ENCODE peak calls at places on chromosome 18, in six cellular contexts. F, Q, B, K, Y and T are unnamed samples.

GRCh38 chr18:60599267-60599666 is 226.7 kb upstream of the MC4R start:
- DNase-seq in F (no peak), B (no peak), Y (no peak), Q (no peak), K (no peak), T (no peak)

GRCh38 chr18:58044370-58045264 is 591 bp downstream of the NEDD4L start:
- DNase-seq in B (peak), K (no peak), F (peak), Q (peak), Y (peak), T (peak)

GRCh38 chr18:10140928-10141327 is 227.1 kb downstream of the VAPA start:
- DNase-seq in Q (peak), B (no peak), K (no peak), Y (peak), F (peak), T (no peak)

GRCh38 chr18:32919799-32920198 is 147.0 kb upstream of the KLHL14 start:
- DNase-seq in Y (peak), F (peak), Q (peak), K (no peak), B (peak), T (peak)

GRCh38 chr18:67590571-67591141 is 74.1 kb upstream of the DSEL start:
- DNase-seq in Y (peak), K (no peak), Q (peak), B (no peak), F (peak), T (peak)

GRCh38 chr18:8754995-8755955 is 49.9 kb downstream of the MTCL1 start:
- DNase-seq in B (no peak), F (peak), Y (no peak), K (no peak), Q (peak), T (no peak)

GRCh38 chr18:60411715-60412114 is 39.1 kb upstream of the MC4R start:
- DNase-seq in B (peak), K (peak), Y (peak), F (no peak), Q (no peak), T (peak)

GRCh38 chr18:63970803-63971191 is 916 bp downstream of the SERPINB8 start:
- DNase-seq in F (peak), Q (peak), B (peak), K (no peak), Y (peak), T (peak)

GRCh38 chr18:61549411-61549810 is 216.2 kb downstream of the CDH20 start:
- DNase-seq in K (no peak), Q (no peak), B (no peak), F (no peak), Y (no peak), T (no peak)

GRCh38 chr18:80246656-80247402 is 485 bp downstream of the PARD6G start:
- DNase-seq in Q (peak), K (no peak), Y (peak), B (peak), F (peak), T (peak)

GRCh38 chr18:20971886-20972267 is 139.7 kb downstream of the ROCK1 start:
- DNase-seq in Y (peak), K (peak), Q (peak), B (peak), F (peak), T (peak)

GRCh38 chr18:10453885-10454772 is at the start of gene APCDD1:
- DNase-seq in Y (peak), B (peak), K (no peak), F (peak), Q (no peak), T (peak)

GRCh38 chr18:21315741-21316187 is 73.7 kb downstream of the GREB1L start:
- DNase-seq in F (no peak), Q (no peak), K (peak), Y (peak), B (peak), T (peak)

GRCh38 chr18:62672600-62672999 is 42.7 kb upstream of the PHLPP1 start:
- DNase-seq in F (no peak), K (no peak), Y (no peak), B (no peak), Q (peak), T (no peak)

GRCh38 chr18:23723121-23723520 is 33.9 kb downstream of the LAMA3 start:
- DNase-seq in Y (no peak), F (peak), B (no peak), Q (no peak), K (no peak), T (no peak)

GRCh38 chr18:60676807-60677206 is 304.2 kb upstream of the MC4R start:
- DNase-seq in Q (no peak), B (peak), K (no peak), Y (no peak), F (no peak), T (peak)

GRCh38 chr18:37012452-37012851 is 183.5 kb downstream of the KIAA1328 start:
- DNase-seq in K (no peak), F (no peak), B (no peak), Y (no peak), Q (no peak), T (no peak)

DNA sequence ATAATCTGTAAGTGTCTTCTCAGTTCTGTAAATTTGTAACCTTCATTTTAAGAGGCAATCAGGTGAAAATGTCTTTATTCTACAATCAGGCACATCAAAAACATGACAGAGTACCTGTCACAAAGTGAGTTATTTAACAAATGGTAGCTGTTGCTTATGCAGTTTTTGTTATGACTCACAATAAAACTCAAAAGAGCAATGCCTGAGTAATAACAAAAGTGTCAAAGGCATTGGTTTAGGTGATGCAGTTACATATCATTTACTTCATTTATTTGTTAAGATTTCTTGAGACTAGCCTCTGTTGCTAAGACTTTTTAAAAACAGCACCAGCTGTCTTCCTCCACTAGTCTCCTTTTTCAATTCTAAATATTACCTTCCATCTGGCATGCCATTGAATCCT is 177.8 kb downstream of the KIAA1328 start:
- DNase-seq in B (no peak), Q (no peak), K (no peak), Y (no peak), F (no peak), T (no peak)
- TF ChIP-seq EZH2phosphoT487 in B (no peak), Q (no peak), K (no peak), Y (no peak), F (no peak), T (no peak)

DNA sequence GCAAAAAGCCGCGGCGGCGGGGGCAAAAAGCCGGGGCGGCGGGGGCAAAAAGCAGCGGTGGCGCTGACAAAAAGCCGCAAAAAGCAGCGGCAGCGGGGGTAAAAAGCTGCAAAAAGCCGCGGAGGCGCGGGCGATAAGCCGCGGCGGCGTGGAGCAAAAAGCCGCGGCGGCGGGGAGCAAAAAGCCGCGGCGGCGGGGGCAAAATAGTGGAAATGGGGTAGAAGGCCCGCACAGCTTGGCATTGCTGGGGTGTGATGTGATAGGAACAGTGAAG is 450.1 kb downstream of the ANKRD30B start:
- DNase-seq in Y (no peak), Q (peak), K (no peak), B (no peak), F (peak), T (no peak)
- TF ChIP-seq EZH2 in Y (no peak), Q (peak), K (no peak), B (no peak), F (peak), T (no peak)

GRCh38 chr18:459801-460200 is 40.7 kb downstream of the COLEC12 start:
- DNase-seq in B (no peak), Y (no peak), Q (no peak), K (no peak), F (no peak), T (no peak)

GRCh38 chr18:457120-457519 is 43.4 kb downstream of the COLEC12 start:
- DNase-seq in K (no peak), Y (peak), B (peak), Q (no peak), F (peak), T (no peak)

GRCh38 chr18:456361-456821 is 44.1 kb downstream of the COLEC12 start:
- DNase-seq in K (no peak), Q (no peak), B (no peak), F (peak), Y (peak), T (no peak)

GRCh38 chr18:458016-458415 is 42.5 kb downstream of the COLEC12 start:
- DNase-seq in K (no peak), Q (no peak), F (no peak), B (no peak), Y (no peak), T (no peak)

DNA sequence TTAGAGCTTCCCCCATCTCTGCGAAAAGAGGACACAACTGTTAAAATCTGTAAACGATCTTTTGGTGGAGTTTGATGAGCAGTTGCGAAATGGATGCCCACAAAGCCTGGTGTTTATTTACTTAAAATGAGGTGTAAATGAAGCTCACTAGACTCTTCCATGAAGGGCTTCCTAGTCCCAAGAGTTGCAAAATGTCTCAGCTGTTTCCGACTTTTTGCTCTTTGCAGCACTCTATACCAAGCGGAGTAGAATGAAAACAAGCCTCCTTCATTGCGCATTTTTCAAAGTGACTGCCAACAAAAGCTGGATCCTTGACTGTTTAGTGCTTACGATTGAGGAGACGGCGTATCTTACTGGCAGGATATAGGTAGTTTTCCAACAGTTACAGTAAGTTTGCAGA is 43.0 kb downstream of the COLEC12 start:
- DNase-seq in Y (peak), K (no peak), Q (no peak), B (no peak), F (peak), T (no peak)
- H3K4me3 ChIP-seq in Y (no peak), K (no peak), Q (no peak), B (no peak), F (peak), T (no peak)

DNA sequence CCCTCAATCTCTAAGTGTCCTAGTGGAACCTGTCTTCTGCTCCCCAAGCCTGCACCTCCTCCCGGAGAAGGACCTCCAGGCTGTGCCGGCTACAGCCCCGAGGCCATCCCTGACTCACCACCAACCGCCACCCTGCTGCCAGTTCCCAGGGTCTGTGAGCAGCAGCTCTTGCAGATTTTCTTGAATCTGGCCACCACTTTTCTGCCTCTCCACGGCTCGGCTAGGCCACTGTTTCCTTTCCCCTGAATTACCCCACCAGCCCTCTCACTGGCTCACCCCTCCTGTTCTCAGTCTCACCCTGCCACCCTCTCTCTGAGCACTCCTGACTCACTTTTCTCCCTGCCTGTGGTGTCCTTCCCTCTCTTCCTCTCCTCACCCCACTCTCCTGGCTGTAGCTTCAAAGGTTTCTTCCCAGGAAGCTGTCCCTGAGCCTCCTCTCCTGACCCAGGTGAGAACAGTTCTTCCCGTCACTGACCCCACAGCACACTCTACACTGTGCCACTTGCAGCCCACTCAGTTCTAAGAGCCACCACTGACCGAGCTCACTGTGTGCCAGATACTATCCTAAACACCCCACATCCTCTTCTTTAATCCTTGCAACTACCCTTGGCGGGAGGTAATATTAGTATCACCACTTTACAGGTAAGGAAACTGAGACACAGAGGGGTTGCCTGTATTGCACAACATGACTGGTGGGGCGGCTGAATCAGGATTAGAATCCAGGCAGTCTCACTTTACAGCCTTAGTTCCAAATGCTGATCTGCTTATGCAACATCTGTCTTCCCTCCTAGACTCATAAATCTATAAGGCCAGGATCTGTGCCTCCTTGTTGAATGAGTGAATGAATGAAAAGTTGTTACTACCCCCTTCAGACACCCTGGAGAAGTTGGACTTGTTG is 111.6 kb downstream of the SMAD7 start:
- DNase-seq in Y (peak), F (peak), B (no peak), K (no peak), Q (peak), T (no peak)
- TF ChIP-seq EZH2phosphoT487 in Y (no peak), F (no peak), B (no peak), K (no peak), Q (no peak), T (no peak)

GRCh38 chr18:50194623-50195532 is at the start of gene MYO5B:
- DNase-seq in B (peak), K (peak), Q (peak), Y (peak), F (peak), T (peak)
- TF ChIP-seq EZH2 in B (no peak), K (no peak), Q (no peak), Y (peak), F (peak), T (no peak)

GRCh38 chr18:35973650-35974049 is 1.2 kb downstream of the RMP24 start:
- DNase-seq in Q (no peak), F (no peak), Y (no peak), K (no peak), B (no peak), T (no peak)
- H3K4me3 ChIP-seq in Q (peak), F (peak), Y (peak), K (peak), B (peak), T (peak)

GRCh38 chr18:38576349-38576748 is 1010.8 kb upstream of the CELF4 start:
- DNase-seq in K (no peak), Q (no peak), Y (no peak), F (no peak), B (no peak), T (no peak)

GRCh38 chr18:38579764-38580163 is 1014.2 kb upstream of the CELF4 start:
- DNase-seq in K (no peak), Y (no peak), Q (no peak), B (no peak), F (no peak), T (no peak)

GRCh38 chr18:38575648-38576047 is 1010.0 kb upstream of the CELF4 start:
- DNase-seq in K (no peak), B (no peak), Q (no peak), F (no peak), Y (no peak), T (no peak)

GRCh38 chr18:38575023-38575422 is 1009.4 kb upstream of the CELF4 start:
- DNase-seq in B (no peak), F (no peak), Q (no peak), Y (no peak), K (no peak), T (no peak)

GRCh38 chr18:38576915-38577314 is 1011.3 kb upstream of the CELF4 start:
- DNase-seq in F (no peak), K (no peak), Q (no peak), B (no peak), Y (no peak), T (no peak)
- TF ChIP-seq EZH2phosphoT487 in F (no peak), K (no peak), Q (no peak), B (no peak), Y (no peak), T (no peak)

GRCh38 chr18:5895300-5895885 is at the start of gene TMEM200C:
- DNase-seq in Q (peak), B (peak), K (no peak), Y (peak), F (peak), T (peak)
- TF ChIP-seq EZH2 in Q (no peak), B (no peak), K (no peak), Y (no peak), F (no peak), T (no peak)

GRCh38 chr18:76977108-76977621 is 154.8 kb downstream of the ZNF236 start:
- DNase-seq in Y (no peak), K (no peak), Q (no peak), F (no peak), B (no peak), T (no peak)
- H3K4me3 ChIP-seq in Y (no peak), K (no peak), Q (no peak), F (no peak), B (no peak), T (no peak)

GRCh38 chr18:26215247-26215970 is 10.8 kb upstream of the TAF4B start:
- DNase-seq in Q (no peak), Y (no peak), K (no peak), F (no peak), B (no peak), T (no peak)
- TF ChIP-seq EZH2phosphoT487 in Q (no peak), Y (no peak), K (no peak), F (no peak), B (no peak), T (no peak)